ENCODE peak calls at places on chromosomes 11 and 22, in seven cellular contexts. G is T-helper 17 cell, W is smooth muscle cell of the brain vasculature, I is naive B cell, C is heart left ventricle, Y is adrenal gland, V is A549. U is an unnamed sample.

GRCh38 chr22:27959335-27960090 is 40.5 kb upstream of the PITPNB start:
- DNase-seq in G (no peak), W (no peak), I (no peak), C (no peak), Y (peak; percentile 32), V (no peak), U (no peak)

GRCh38 chr11:34425863-34426262 is 12.9 kb upstream of the CAT start:
- DNase-seq in G (no peak), W (no peak), I (no peak), C (no peak), Y (no peak), V (no peak), U (peak; percentile 20)

GRCh38 chr22:28829358-28830181 is 29.2 kb upstream of the XBP1 start:
- DNase-seq in G (peak; percentile 50), W (peak; percentile 49), I (peak; percentile 59), C (peak; percentile 77), Y (peak; percentile 89), V (peak; percentile 41), U (peak; percentile 62)

GRCh38 chr22:49047461-49047860 is 780.2 kb downstream of the BRD1 start:
- DNase-seq in G (no peak), W (no peak), I (no peak), C (no peak), Y (no peak), V (no peak), U (no peak)

GRCh38 chr11:87097582-87097981 is 59.8 kb downstream of the TMEM135 start:
- DNase-seq in G (no peak), W (peak; percentile 3), I (peak; percentile 31), C (no peak), Y (peak; percentile 64), V (peak; percentile 50), U (peak; percentile 26)

GRCh38 chr11:47271328-47271727 is 1.4 kb downstream of the MADD start:
- DNase-seq in G (no peak), W (no peak), I (no peak), C (no peak), Y (no peak), V (no peak), U (no peak)

GRCh38 chr11:47185305-47186075 is 744 bp downstream of the PACSIN3 start:
- DNase-seq in G (no peak), W (no peak), I (no peak), C (peak; percentile 85), Y (peak; percentile 85), V (no peak), U (peak; percentile 40)

GRCh38 chr22:26416670-26417270 is 12.3 kb upstream of the ASPHD2 start:
- DNase-seq in G (no peak), W (peak; percentile 7), I (no peak), C (no peak), Y (peak; percentile 46), V (no peak), U (peak; percentile 62)

GRCh38 chr11:47259178-47259977 is 1.6 kb downstream of the NR1H3 start:
- DNase-seq in G (no peak), W (no peak), I (no peak), C (no peak), Y (peak; percentile 50), V (peak; percentile 75), U (no peak)

GRCh38 chr11:117843666-117844484 is 19.3 kb upstream of the FXYD2 start:
- DNase-seq in G (peak; percentile 68), W (peak; percentile 47), I (peak; percentile 68), C (peak; percentile 90), Y (peak; percentile 86), V (peak; percentile 18), U (peak; percentile 39)

GRCh38 chr11:82194521-82194920 is 539.1 kb downstream of the FAM181B start:
- DNase-seq in G (no peak), W (no peak), I (no peak), C (no peak), Y (no peak), V (no peak), U (no peak)

GRCh38 chr22:36870250-36870649 is 9.4 kb downstream of the NCF4 start:
- DNase-seq in G (no peak), W (no peak), I (no peak), C (no peak), Y (no peak), V (peak; percentile 20), U (no peak)

GRCh38 chr22:37121887-37122591 is 12.5 kb upstream of the TMPRSS6 start:
- DNase-seq in G (peak; percentile 77), W (no peak), I (peak; percentile 71), C (no peak), Y (peak; percentile 35), V (no peak), U (no peak)

GRCh38 chr22:48443680-48444079 is 1384.0 kb downstream of the BRD1 start:
- DNase-seq in G (no peak), W (no peak), I (no peak), C (peak; percentile 27), Y (no peak), V (no peak), U (no peak)

GRCh38 chr22:37148031-37148651 is 1.6 kb downstream of the IL2RB start:
- DNase-seq in G (no peak), W (no peak), I (no peak), C (no peak), Y (no peak), V (no peak), U (no peak)

GRCh38 chr11:128367573-128367972 is 219.8 kb downstream of the ETS1 start:
- DNase-seq in G (no peak), W (no peak), I (peak; percentile 29), C (no peak), Y (no peak), V (no peak), U (no peak)

GRCh38 chr11:35061516-35062440 is 77.2 kb upstream of the CD44 start:
- DNase-seq in G (no peak), W (no peak), I (no peak), C (no peak), Y (no peak), V (no peak), U (no peak)

GRCh38 chr11:63663809-63664208 is 7.4 kb downstream of the ATL3 start:
- DNase-seq in G (no peak), W (no peak), I (no peak), C (no peak), Y (no peak), V (no peak), U (peak; percentile 84)

GRCh38 chr22:38165929-38166593 is 15.6 kb downstream of the PLA2G6 start:
- DNase-seq in G (no peak), W (no peak), I (no peak), C (no peak), Y (no peak), V (no peak), U (no peak)

GRCh38 chr22:29312218-29313125 is 3.0 kb downstream of the RASL10A start:
- DNase-seq in G (no peak), W (no peak), I (no peak), C (peak; percentile 63), Y (no peak), V (no peak), U (no peak)

GRCh38 chr11:28966951-28967350 is 858.8 kb downstream of the METTL15 start:
- DNase-seq in G (no peak), W (no peak), I (no peak), C (no peak), Y (no peak), V (no peak), U (peak; percentile 61)

GRCh38 chr11:2142300-2142759 is 3.1 kb upstream of the IGF2 start:
- DNase-seq in G (no peak), W (no peak), I (no peak), C (peak; percentile 4), Y (no peak), V (no peak), U (peak; percentile 60)

GRCh38 chr22:41528132-41528766 is 16.0 kb downstream of the POLR3H start:
- DNase-seq in G (no peak), W (no peak), I (no peak), C (no peak), Y (no peak), V (no peak), U (no peak)

GRCh38 chr11:113591122-113591521 is 115.0 kb downstream of the TMPRSS5 start:
- DNase-seq in G (no peak), W (no peak), I (no peak), C (no peak), Y (no peak), V (no peak), U (no peak)

GRCh38 chr11:114179234-114179941 is 116.8 kb upstream of the NNMT start:
- DNase-seq in G (no peak), W (peak; percentile 95), I (peak; percentile 50), C (peak; percentile 79), Y (peak; percentile 91), V (no peak), U (peak; percentile 92)

GRCh38 chr22:38901111-38901641 is 29.2 kb upstream of the CBX6 start:
- DNase-seq in G (no peak), W (no peak), I (no peak), C (no peak), Y (no peak), V (no peak), U (no peak)